ENCODE peak calls at places on chromosomes 6 and 20, in four cellular contexts. J is thoracic aorta, T is neuronal stem cell, N is mesendoderm. V is an unnamed sample.

GRCh38 chr6:27593200-27593818 is 120.4 kb upstream of the ZNF184 start:
- DNase-seq in J (no peak), T (no peak), N (no peak), V (no peak)

GRCh38 chr6:13488015-13488895 is 855 bp upstream of the GFOD1 start:
- DNase-seq in N (peak; percentile 67), J (no peak), T (no peak), V (no peak)

GRCh38 chr6:136784910-136785746 is 7.1 kb downstream of the MAP3K5 start:
- DNase-seq in N (peak; percentile 13), J (no peak), T (no peak), V (no peak)

GRCh38 chr20:46229478-46229877 is 78.8 kb downstream of the CDH22 start:
- DNase-seq in J (no peak), T (no peak), N (peak; percentile 39), V (no peak)

GRCh38 chr6:159041181-159041580 is 3.6 kb downstream of the TAGAP start:
- DNase-seq in J (no peak), T (no peak), N (no peak), V (no peak)

GRCh38 chr6:154555075-154555677 is 44.7 kb upstream of the CNKSR3 start:
- DNase-seq in N (peak; percentile 64), J (no peak), T (no peak), V (no peak)

GRCh38 chr6:11964729-11965128 is 47.4 kb upstream of the HIVEP1 start:
- DNase-seq in T (no peak), N (no peak), J (no peak), V (no peak)

GRCh38 chr20:25220810-25221591 is 25.5 kb downstream of the ENTPD6 start:
- DNase-seq in N (no peak), T (no peak), J (no peak), V (peak; percentile 55)

GRCh38 chr6:163926642-163927041 is 512.1 kb downstream of the QKI start:
- DNase-seq in J (no peak), T (no peak), N (no peak), V (no peak)

GRCh38 chr6:72976389-72976900 is 248.9 kb downstream of the KHDC1L start:
- DNase-seq in N (no peak), J (no peak), T (no peak), V (no peak)

GRCh38 chr6:43001843-43002242 is 11.9 kb downstream of the MEA1 start:
- DNase-seq in N (no peak), J (no peak), T (no peak), V (no peak)

GRCh38 chr6:134114489-134114888 is 62.1 kb upstream of the SLC2A12 start:
- DNase-seq in N (no peak), J (no peak), T (no peak), V (no peak)

GRCh38 chr6:131756039-131756438 is 45.2 kb upstream of the CTAGE9 start:
- DNase-seq in N (no peak), T (no peak), J (no peak), V (no peak)

GRCh38 chr20:11207749-11208502 is 534.1 kb upstream of the JAG1 start:
- DNase-seq in J (no peak), T (no peak), N (peak; percentile 31), V (no peak)

GRCh38 chr6:79158856-79159516 is 75.5 kb downstream of the HMGN3 start:
- DNase-seq in T (no peak), J (no peak), N (peak; percentile 18), V (no peak)

GRCh38 chr6:7758456-7758855 is 32.6 kb downstream of the BMP6 start:
- DNase-seq in T (no peak), J (no peak), N (no peak), V (no peak)

GRCh38 chr6:153129873-153130514 is 1.1 kb downstream of the RGS17 start:
- DNase-seq in J (no peak), T (peak; percentile 14), N (peak; percentile 25), V (no peak)

GRCh38 chr6:113184291-113184690 is 672.9 kb upstream of the MARCKS start:
- DNase-seq in T (no peak), N (no peak), J (no peak), V (no peak)

GRCh38 chr20:4973330-4974097 is 27.8 kb downstream of the SLC23A2 start:
- DNase-seq in N (no peak), T (no peak), J (no peak), V (peak; percentile 69)
- H3K4me1 ChIP-seq in N (no peaks in the 10 kb centered on the region), T (peaks cover 5% of the 10 kb centered on the region), J (peaks cover 29% of the 10 kb centered on the region), V (peaks cover 20% of the 10 kb centered on the region)

DNA sequence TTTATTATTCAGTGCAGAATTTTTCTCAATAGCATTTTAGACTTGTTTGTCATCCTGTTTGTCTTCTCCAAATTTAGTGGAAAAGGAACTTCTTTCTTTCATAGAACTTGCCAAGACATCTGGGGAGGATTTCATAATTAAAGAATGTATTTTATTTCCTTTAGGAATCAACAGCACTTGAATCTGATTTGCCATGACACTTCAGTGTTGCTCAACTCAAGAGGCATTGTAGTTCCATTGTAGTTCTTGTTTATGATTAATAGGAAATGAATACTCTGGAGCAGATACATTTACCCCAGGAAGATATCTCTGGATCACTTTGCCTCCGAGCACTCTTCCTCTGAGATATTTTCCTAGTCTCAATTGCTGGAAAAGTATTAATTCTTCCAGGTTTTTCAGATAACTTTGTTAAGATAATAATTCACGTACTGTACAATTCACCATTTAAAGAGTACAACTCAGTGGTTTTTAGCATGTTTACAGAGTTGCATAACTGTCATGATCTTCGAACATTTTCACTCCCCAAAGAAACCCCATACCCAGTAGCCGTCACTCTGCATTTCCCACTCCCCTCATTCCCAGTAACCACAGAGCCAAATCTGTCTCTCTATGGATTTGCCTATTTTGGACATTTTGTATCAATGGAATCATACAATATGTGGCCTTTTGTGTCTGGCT is 29.7 kb downstream of the AKAP12 start:
- DNase-seq in J (no peak), N (no peak), T (no peak), V (no peak)
- H3K4me3 ChIP-seq in J (no peak overlapping the region), N (no peak overlapping the region), T (no peak overlapping the region), V (no peak overlapping the region)

DNA sequence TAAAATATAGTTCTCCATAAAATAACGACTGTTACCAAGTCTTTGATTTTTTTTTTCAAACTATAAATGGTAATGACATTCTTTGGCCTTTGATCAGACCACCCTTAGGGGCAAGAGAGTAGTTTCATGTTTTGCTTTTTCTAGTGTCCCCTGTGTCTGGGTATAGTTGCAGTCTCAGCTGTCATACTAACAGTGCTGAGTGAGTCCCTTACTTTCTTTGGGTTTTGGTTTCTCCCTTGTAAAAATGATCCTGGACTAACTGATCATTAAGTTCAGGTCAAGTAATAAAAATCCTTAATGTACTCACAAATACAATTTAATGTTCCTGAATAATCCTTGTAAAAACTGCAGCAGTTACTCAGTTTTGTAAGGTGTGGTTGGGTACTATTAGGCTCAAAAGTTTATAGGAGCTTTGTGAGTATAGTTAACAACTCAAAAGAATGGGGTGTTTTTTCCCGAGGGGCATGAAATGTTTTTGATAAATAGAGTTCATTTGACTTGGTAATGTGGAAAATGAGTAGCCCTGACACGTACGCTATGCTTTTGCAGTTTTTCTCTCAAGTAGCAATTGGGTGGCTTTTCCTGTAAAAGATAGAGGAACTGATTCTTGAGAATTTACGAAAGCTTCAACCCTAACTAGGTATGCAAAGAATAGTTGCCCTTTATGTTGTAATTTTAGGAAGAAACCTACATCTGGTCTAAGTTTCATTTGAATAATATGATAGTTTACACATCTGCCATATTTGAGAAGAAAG is 6.2 kb downstream of the PTPN1 start:
- DNase-seq in J (no peak), N (no peak), T (no peak), V (no peak)
- H3K4me1 ChIP-seq in J (peaks cover 100% of the 10 kb centered on the region), N (peaks cover 1% of the 10 kb centered on the region), T (peaks cover 5% of the 10 kb centered on the region), V (peaks cover 96% of the 10 kb centered on the region)

GRCh38 chr6:36920049-36920448 is 34.3 kb downstream of the C6orf89 start:
- DNase-seq in T (no peak), J (no peak), N (no peak), V (no peak)
- H3K4me3 ChIP-seq in T (no peak overlapping the region), J (no peak overlapping the region), N (no peak overlapping the region), V (no peak overlapping the region)

DNA sequence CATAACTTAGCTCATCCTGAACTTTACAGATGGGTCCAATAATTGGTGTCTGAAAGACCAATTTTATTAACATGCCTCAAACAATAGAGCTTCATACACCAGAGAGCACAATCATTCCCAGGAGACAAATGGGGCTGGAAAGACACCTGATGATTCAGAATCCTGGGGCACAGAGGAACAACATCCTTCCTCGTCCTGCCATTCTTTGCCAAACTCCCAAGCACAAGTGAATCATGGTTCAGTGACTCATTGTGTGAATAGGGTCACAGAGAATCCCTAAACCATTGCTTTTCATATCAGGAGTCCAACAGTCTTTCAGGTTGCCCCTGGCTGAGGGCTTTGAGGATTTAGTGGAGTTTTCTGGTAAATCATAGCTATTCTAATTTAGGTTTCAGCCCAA is 266.4 kb upstream of the BMP2 start:
- DNase-seq in T (no peak), N (no peak), J (no peak), V (no peak)
- H3K4me1 ChIP-seq in T (no peaks in the 10 kb centered on the region), N (no peaks in the 10 kb centered on the region), J (no peaks in the 10 kb centered on the region), V (no peaks in the 10 kb centered on the region)

V was measured in suprapubic skin.